ENCODE peak calls at places on chromosomes 16 and 17, in five cellular contexts. One of them, this sample, is unnamed.

GRCh38 chr17:79811036-79811887 is 14.4 kb upstream of the CBX8 start:
- DNase-seq in SK-N-SH: peak
- DNase-seq in H1: peak
- DNase-seq in K562: peak
- DNase-seq in GM12878: no peak
- DNase-seq in this sample: no peak

GRCh38 chr17:62134397-62134796 is 69.3 kb upstream of the MED13 start:
- DNase-seq in SK-N-SH: no peak
- DNase-seq in H1: no peak
- DNase-seq in K562: no peak
- DNase-seq in GM12878: no peak
- DNase-seq in this sample: no peak

GRCh38 chr17:77327566-77328463 is 187.0 kb downstream of the SEC14L1 start:
- DNase-seq in SK-N-SH: peak
- DNase-seq in H1: no peak
- DNase-seq in K562: no peak
- DNase-seq in GM12878: no peak
- DNase-seq in this sample: no peak

GRCh38 chr16:49795513-49795912 is 60.4 kb downstream of the ZNF423 start:
- DNase-seq in SK-N-SH: no peak
- DNase-seq in H1: no peak
- DNase-seq in K562: no peak
- DNase-seq in GM12878: no peak
- DNase-seq in this sample: no peak

GRCh38 chr16:57234707-57235092 is 10.4 kb upstream of the ARL2BP start:
- DNase-seq in SK-N-SH: no peak
- DNase-seq in H1: no peak
- DNase-seq in K562: no peak
- DNase-seq in GM12878: no peak
- DNase-seq in this sample: no peak

GRCh38 chr17:55120651-55121050 is 144.1 kb upstream of the HLF start:
- DNase-seq in SK-N-SH: no peak
- DNase-seq in H1: no peak
- DNase-seq in K562: no peak
- DNase-seq in GM12878: no peak
- DNase-seq in this sample: no peak

GRCh38 chr16:67517661-67518423 is 10.8 kb upstream of the RIPOR1 start:
- DNase-seq in SK-N-SH: no peak
- DNase-seq in H1: no peak
- DNase-seq in K562: no peak
- DNase-seq in GM12878: peak
- DNase-seq in this sample: no peak

GRCh38 chr17:56594528-56595418 is 1.3 kb downstream of the NOG start:
- DNase-seq in SK-N-SH: no peak
- DNase-seq in H1: peak
- DNase-seq in K562: no peak
- DNase-seq in GM12878: no peak
- DNase-seq in this sample: no peak

GRCh38 chr16:401468-402348 is at the start of gene DECR2:
- DNase-seq in SK-N-SH: peak
- DNase-seq in H1: peak
- DNase-seq in K562: peak
- DNase-seq in GM12878: peak
- DNase-seq in this sample: peak

GRCh38 chr17:50198026-50198669 is 3.3 kb downstream of the COL1A1 start:
- DNase-seq in SK-N-SH: peak
- DNase-seq in H1: no peak
- DNase-seq in K562: peak
- DNase-seq in GM12878: no peak
- DNase-seq in this sample: no peak

GRCh38 chr16:67236551-67237395 is 9.8 kb downstream of the TMEM208 start:
- DNase-seq in SK-N-SH: peak
- DNase-seq in H1: peak
- DNase-seq in K562: peak
- DNase-seq in GM12878: no peak
- DNase-seq in this sample: peak

GRCh38 chr16:67936124-67936875 is at the start of gene PSMB10:
- DNase-seq in SK-N-SH: peak
- DNase-seq in H1: peak
- DNase-seq in K562: peak
- DNase-seq in GM12878: no peak
- DNase-seq in this sample: peak

GRCh38 chr17:20922128-20922670 is 120.6 kb downstream of the USP22 start:
- DNase-seq in SK-N-SH: no peak
- DNase-seq in H1: no peak
- DNase-seq in K562: no peak
- DNase-seq in GM12878: no peak
- DNase-seq in this sample: no peak

GRCh38 chr17:59370580-59371299 is 39.3 kb downstream of the YPEL2 start:
- DNase-seq in SK-N-SH: no peak
- DNase-seq in H1: no peak
- DNase-seq in K562: no peak
- DNase-seq in GM12878: no peak
- DNase-seq in this sample: no peak

GRCh38 chr16:87323727-87324410 is 6.7 kb upstream of the C16orf95 start:
- DNase-seq in SK-N-SH: no peak
- DNase-seq in H1: no peak
- DNase-seq in K562: no peak
- DNase-seq in GM12878: no peak
- DNase-seq in this sample: no peak

GRCh38 chr17:64687959-64688358 is 25.9 kb upstream of the SMURF2 start:
- DNase-seq in SK-N-SH: no peak
- DNase-seq in H1: no peak
- DNase-seq in K562: no peak
- DNase-seq in GM12878: no peak
- DNase-seq in this sample: no peak

GRCh38 chr16:71338632-71339031 is 19.9 kb upstream of the CALB2 start:
- DNase-seq in SK-N-SH: no peak
- DNase-seq in H1: no peak
- DNase-seq in K562: no peak
- DNase-seq in GM12878: no peak
- DNase-seq in this sample: no peak

GRCh38 chr16:6021544-6021943 is 923.9 kb upstream of the EEF2KMT start:
- DNase-seq in SK-N-SH: no peak
- DNase-seq in H1: no peak
- DNase-seq in K562: no peak
- DNase-seq in GM12878: no peak
- DNase-seq in this sample: no peak

GRCh38 chr16:89624775-89625761 is 11.6 kb downstream of the DPEP1 start:
- DNase-seq in SK-N-SH: no peak
- DNase-seq in H1: no peak
- DNase-seq in K562: no peak
- DNase-seq in GM12878: no peak
- DNase-seq in this sample: no peak

DNA sequence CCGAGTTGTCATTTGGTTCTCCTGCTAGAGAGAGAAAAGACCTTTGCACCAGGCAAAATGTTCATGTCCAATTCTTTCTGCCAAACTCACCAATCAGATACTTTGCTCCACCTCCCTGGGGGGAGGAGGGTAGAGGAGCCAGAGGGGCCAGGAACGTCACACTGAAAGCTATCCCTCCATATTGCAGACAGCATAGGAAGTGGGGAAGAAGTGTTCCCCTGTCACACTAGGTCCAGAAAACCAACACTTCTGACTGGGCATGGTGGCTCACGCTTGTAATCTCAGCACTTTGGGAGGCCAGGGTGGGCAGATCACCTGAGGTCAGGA is 9.5 kb downstream of the HSD17B2 start:
- DNase-seq in SK-N-SH: no peak
- DNase-seq in H1: no peak
- DNase-seq in K562: no peak
- DNase-seq in GM12878: no peak
- DNase-seq in this sample: no peak
- TF ChIP-seq TAF1 in SK-N-SH: no peak
- TF ChIP-seq TAF1 in H1: no peak
- TF ChIP-seq TAF1 in K562: no peak
- TF ChIP-seq TAF1 in GM12878: no peak
- TF ChIP-seq TAF1 in this sample: no peak

GRCh38 chr17:48420823-48421222 is 9.2 kb downstream of the SKAP1 start:
- DNase-seq in SK-N-SH: no peak
- DNase-seq in H1: no peak
- DNase-seq in K562: no peak
- DNase-seq in GM12878: no peak
- DNase-seq in this sample: no peak

GRCh38 chr17:48413613-48414405 is 16.2 kb downstream of the SKAP1 start:
- DNase-seq in SK-N-SH: no peak
- DNase-seq in H1: no peak
- DNase-seq in K562: no peak
- DNase-seq in GM12878: no peak
- DNase-seq in this sample: no peak

GRCh38 chr17:48412841-48413240 is 17.2 kb downstream of the SKAP1 start:
- DNase-seq in SK-N-SH: no peak
- DNase-seq in H1: no peak
- DNase-seq in K562: no peak
- DNase-seq in GM12878: no peak
- DNase-seq in this sample: no peak

GRCh38 chr17:48416971-48417370 is 13.0 kb downstream of the SKAP1 start:
- DNase-seq in SK-N-SH: no peak
- DNase-seq in H1: no peak
- DNase-seq in K562: no peak
- DNase-seq in GM12878: no peak
- DNase-seq in this sample: no peak
- TF ChIP-seq TAF1 in SK-N-SH: no peak
- TF ChIP-seq TAF1 in H1: no peak
- TF ChIP-seq TAF1 in K562: no peak
- TF ChIP-seq TAF1 in GM12878: no peak
- TF ChIP-seq TAF1 in this sample: no peak

DNA sequence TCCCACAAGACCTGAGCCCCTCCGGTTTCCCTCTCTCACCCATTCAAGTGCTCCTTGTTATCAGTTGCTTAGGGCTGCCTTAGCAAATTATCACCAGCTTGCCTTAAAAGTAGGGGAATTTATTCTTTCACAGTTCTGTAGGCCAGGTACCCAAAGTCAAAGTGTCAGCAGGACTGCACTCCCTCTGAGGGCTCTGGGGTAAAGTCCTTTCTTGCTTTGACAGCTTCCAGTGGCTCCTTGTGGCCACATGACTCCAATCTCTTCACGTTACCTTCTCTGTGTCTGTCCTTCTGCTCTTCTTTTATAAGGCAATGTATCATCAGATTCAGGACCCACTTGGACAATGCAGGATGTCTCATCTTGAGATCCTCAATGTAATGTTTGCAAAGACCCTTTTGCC is 8.0 kb upstream of the TMEM220 start:
- DNase-seq in SK-N-SH: no peak
- DNase-seq in H1: peak
- DNase-seq in K562: no peak
- DNase-seq in GM12878: no peak
- DNase-seq in this sample: no peak
- TF ChIP-seq TAF1 in SK-N-SH: no peak
- TF ChIP-seq TAF1 in H1: no peak
- TF ChIP-seq TAF1 in K562: no peak
- TF ChIP-seq TAF1 in GM12878: no peak
- TF ChIP-seq TAF1 in this sample: no peak

GRCh38 chr16:27330542-27330941 is 16.8 kb downstream of the IL4R start:
- DNase-seq in SK-N-SH: no peak
- DNase-seq in H1: no peak
- DNase-seq in K562: no peak
- DNase-seq in GM12878: no peak
- DNase-seq in this sample: no peak
- TF ChIP-seq TAF1 in SK-N-SH: no peak
- TF ChIP-seq TAF1 in H1: no peak
- TF ChIP-seq TAF1 in K562: no peak
- TF ChIP-seq TAF1 in GM12878: no peak
- TF ChIP-seq TAF1 in this sample: no peak

GRCh38 chr17:69735285-69735684 is 320.8 kb downstream of the MAP2K6 start:
- DNase-seq in SK-N-SH: no peak
- DNase-seq in H1: no peak
- DNase-seq in K562: no peak
- DNase-seq in GM12878: no peak
- DNase-seq in this sample: no peak

GRCh38 chr17:69734656-69735055 is 320.2 kb downstream of the MAP2K6 start:
- DNase-seq in SK-N-SH: no peak
- DNase-seq in H1: no peak
- DNase-seq in K562: no peak
- DNase-seq in GM12878: no peak
- DNase-seq in this sample: no peak

GRCh38 chr17:69729937-69730336 is 315.4 kb downstream of the MAP2K6 start:
- DNase-seq in SK-N-SH: no peak
- DNase-seq in H1: no peak
- DNase-seq in K562: no peak
- DNase-seq in GM12878: no peak
- DNase-seq in this sample: no peak

GRCh38 chr17:69732272-69732671 is 317.8 kb downstream of the MAP2K6 start:
- DNase-seq in SK-N-SH: no peak
- DNase-seq in H1: no peak
- DNase-seq in K562: no peak
- DNase-seq in GM12878: no peak
- DNase-seq in this sample: no peak

DNA sequence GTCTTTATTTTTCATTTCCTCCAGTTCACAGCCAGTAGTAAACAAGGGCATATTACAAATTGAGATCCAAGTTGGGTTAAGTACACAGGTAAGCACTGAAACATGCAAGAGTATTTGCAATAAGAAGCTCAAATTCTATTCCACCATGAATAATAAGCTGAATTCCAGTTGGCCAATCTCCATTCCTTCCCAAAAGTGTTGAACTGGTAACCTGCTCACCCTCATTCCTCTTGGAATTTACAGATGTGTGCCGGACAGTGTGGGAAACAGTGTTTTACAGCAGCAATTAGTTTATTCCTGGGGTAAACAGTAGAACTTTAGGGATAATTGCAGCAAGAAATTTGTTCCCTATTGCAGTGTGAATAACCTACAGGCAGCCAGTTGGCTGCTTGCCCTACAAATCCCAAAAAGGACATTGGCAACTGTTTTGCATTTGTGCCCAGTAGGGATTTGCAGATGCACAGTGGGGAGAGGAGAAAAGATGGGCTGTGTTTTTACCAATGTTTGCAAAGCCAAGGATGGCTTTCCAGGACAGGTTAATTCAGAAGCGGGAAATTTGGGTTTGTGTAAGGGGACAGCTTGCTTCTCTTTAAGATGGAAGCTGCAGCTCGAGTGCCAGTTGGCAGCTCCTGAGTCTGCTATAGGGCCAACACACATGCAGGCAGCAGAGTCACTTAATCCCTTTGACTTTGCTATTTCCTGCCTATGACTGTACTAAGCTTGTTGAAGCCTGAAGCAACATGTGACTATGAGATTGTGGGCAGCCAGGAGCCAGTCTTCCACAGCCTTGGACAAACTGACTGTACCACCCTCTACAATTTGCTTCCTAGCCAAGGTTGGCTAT is 318.9 kb downstream of the MAP2K6 start:
- DNase-seq in SK-N-SH: no peak
- DNase-seq in H1: no peak
- DNase-seq in K562: no peak
- DNase-seq in GM12878: no peak
- DNase-seq in this sample: no peak
- TF ChIP-seq TAF1 in SK-N-SH: no peak
- TF ChIP-seq TAF1 in H1: no peak
- TF ChIP-seq TAF1 in K562: no peak
- TF ChIP-seq TAF1 in GM12878: no peak
- TF ChIP-seq TAF1 in this sample: no peak